ENCODE peak calls at places on chromosome 11, in six cellular contexts. M, B, T, R, G and F are unnamed samples.

GRCh38 chr11:106594751-106595351 is 423.4 kb downstream of the GUCY1A2 start:
- DNase-seq in T (no peak), G (no peak), R (no peak), M (no peak), B (peak), F (no peak)

GRCh38 chr11:119572481-119573424 is 149.8 kb upstream of the THY1 start:
- DNase-seq in B (no peak), T (no peak), G (no peak), R (no peak), M (peak), F (no peak)

GRCh38 chr11:70522613-70523311 is 124.4 kb downstream of the CTTN start:
- DNase-seq in M (no peak), G (no peak), B (no peak), R (no peak), T (peak), F (no peak)

GRCh38 chr11:121426476-121427454 is 25.3 kb upstream of the SORL1 start:
- DNase-seq in T (peak), G (peak), B (no peak), R (no peak), M (no peak), F (no peak)

GRCh38 chr11:46930089-46930488 is 6.5 kb upstream of the CSTPP1 start:
- DNase-seq in M (peak), G (no peak), T (no peak), R (peak), B (peak), F (peak)

GRCh38 chr11:84247931-84248330 is 961.8 kb upstream of the CCDC90B start:
- DNase-seq in G (no peak), R (peak), M (no peak), T (no peak), B (no peak), F (peak)

GRCh38 chr11:65071907-65072630 is 11.8 kb downstream of the CDCA5 start:
- DNase-seq in M (no peak), B (no peak), T (no peak), R (no peak), G (no peak), F (no peak)

GRCh38 chr11:62400760-62401159 is 18.1 kb upstream of the SCGB1A1 start:
- DNase-seq in M (no peak), R (peak), B (peak), T (no peak), G (peak), F (peak)

GRCh38 chr11:93017821-93018690 is 48.6 kb downstream of the MTNR1B start:
- DNase-seq in M (peak), G (no peak), T (no peak), B (no peak), R (peak), F (peak)

GRCh38 chr11:111918390-111919256 is at the start of gene C11orf52:
- DNase-seq in M (peak), T (no peak), B (peak), R (peak), G (peak), F (no peak)

GRCh38 chr11:75626692-75627536 is 41.9 kb downstream of the MAP6 start:
- DNase-seq in T (no peak), M (no peak), B (peak), G (no peak), R (no peak), F (peak)

GRCh38 chr11:93532285-93532789 is 10.9 kb downstream of the SMCO4 start:
- DNase-seq in T (no peak), R (no peak), B (peak), G (no peak), M (no peak), F (peak)

GRCh38 chr11:16126361-16126760 is 230.0 kb downstream of the SOX6 start:
- DNase-seq in M (peak), B (peak), T (no peak), G (no peak), R (peak), F (no peak)

GRCh38 chr11:62889126-62889483 is 8.4 kb downstream of the SLC3A2 start:
- DNase-seq in G (no peak), B (no peak), T (no peak), M (no peak), R (no peak), F (no peak)

GRCh38 chr11:59776210-59777066 is 21.3 kb downstream of the STX3 start:
- DNase-seq in G (peak), T (no peak), R (peak), B (peak), M (peak), F (peak)

DNA sequence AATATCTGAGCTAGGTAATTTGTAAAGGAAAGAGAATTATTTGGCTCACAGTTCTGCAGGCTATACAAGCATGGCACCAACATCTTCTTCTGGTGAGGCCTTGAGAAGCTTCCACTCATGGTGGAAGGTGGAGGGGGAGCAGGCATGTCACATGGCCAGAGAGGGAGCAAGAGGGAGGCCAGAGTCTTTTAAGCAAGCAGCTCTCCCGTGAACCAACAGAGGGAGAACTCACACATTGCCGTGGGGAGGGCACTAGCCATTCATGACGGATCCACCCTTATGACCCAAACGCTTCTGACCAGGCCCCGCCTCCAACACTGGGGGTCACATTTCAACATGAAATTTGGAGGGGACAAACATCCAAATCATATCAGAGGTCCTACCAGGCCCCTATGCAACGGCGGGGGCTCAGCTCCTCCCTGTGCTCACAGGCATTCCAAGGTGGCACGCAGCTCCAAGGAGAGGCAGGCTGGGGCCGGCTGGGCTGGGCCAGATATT is 4.6 kb downstream of the C11orf96 start:
- DNase-seq in T (no peak), M (peak), G (no peak), R (peak), B (peak), F (peak)
- TF ChIP-seq CTCF in T (peak), M (peak), G (no peak), R (peak), B (peak), F (peak)

DNA sequence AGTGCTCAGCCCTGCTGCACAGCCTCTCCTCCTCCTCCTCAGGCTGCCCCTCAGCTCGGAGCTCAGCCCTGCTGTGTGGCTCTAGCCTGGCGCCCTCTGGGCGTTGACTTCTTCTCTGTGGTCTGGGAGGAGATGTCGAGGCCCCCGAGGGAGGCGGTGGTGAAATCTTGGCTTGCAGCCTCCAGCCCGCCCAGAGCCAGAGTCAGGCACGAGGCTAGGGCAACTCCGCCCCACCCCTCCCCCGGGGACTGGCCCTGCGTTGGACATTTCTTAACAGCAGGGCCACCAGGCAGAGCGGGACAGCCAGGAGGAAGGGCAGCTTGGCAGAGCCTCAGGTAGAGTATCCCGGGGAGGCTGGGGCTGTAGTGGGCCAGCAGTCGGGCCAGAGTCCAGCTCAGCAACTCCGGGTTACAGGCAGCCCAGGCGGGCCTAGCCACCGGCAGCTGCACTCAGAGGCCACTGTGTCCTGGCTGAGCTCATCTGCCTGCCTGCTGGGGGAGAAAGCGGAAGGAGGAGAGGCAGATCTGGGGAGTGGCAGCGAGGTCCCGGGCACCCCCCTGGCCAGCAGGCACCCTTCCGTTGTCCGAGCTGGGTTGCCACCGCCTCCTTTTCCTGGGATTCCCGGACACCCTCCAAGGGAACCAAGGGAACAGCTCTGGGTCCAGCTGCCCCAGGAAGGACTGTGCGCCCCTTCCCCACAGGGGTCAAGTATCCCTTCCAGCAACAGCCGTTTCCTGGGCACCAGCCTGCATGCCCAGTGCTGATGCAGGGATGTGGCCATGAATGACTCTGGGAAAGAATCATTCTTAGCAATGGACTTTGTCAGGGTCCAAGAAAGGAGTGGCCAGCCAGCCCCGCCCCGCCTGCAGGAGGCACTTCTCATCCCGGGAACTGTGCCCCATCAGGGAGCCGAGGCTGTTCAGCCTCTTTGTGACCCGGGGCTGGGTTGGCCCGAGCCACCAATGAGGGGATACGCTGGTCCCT is at the start of gene ALDH3B1:
- DNase-seq in T (no peak), G (peak), M (peak), B (peak), R (peak), F (peak)
- TF ChIP-seq CTCF in T (no peak), G (no peak), M (no peak), B (peak), R (no peak), F (no peak)

DNA sequence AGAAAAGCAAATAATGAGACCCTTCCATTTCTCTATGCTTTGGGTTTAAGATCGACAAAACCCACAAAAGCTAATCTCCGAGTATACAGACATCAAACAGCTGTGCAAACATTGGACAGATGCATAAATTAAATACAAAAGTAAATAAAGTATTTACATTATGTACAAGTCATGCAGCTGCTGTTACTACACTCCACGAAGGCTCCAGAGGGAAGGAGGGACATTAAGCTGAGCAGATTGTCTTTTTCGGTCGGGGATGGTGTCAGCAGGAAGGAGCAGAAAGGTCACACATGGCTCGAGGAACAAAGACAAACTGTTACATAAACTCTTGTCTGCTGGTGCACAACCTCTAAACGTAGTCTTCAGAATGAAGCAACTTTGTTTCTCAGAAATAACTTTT is 88.8 kb upstream of the BARX2 start:
- DNase-seq in B (peak), M (no peak), T (no peak), G (no peak), R (no peak), F (no peak)
- TF ChIP-seq CTCF in B (no peak), M (no peak), T (no peak), G (no peak), R (no peak), F (no peak)

DNA sequence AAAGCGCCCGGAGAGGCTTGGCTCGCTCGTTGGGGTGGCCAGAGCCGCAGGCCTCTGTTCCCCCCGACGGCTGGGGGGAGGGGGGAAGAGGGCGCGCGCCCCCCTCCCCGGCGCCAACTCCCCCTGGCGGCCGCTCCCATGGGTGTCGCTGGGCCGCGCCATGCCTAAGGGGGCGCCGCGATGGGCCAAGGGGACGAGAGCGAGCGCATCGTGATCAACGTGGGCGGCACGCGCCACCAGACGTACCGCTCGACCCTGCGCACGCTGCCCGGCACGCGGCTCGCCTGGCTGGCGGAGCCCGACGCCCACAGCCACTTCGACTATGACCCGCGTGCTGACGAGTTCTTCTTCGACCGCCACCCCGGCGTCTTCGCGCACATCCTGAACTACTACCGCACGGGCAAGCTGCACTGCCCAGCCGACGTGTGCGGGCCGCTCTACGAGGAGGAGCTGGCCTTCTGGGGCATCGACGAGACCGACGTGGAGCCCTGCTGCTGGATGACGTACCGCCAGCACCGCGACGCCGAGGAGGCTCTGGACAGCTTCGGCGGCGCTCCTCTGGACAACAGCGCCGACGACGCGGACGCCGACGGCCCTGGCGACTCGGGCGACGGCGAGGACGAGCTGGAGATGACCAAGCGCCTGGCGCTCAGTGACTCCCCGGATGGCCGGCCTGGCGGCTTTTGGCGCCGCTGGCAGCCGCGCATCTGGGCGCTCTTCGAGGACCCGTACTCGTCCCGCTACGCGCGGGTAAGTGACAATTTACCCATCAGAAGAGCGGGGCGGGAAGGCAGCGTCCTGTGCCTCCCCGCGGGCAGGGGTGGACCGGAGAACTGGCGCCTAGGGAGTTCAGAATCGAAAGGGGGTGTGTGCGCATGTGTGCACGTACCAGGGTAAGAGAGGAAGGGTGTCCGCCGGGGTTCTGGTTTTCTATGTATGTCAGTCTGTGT is 1.5 kb downstream of the KCNC1 start:
- DNase-seq in B (no peak), T (peak), M (no peak), G (no peak), R (no peak), F (no peak)
- TF ChIP-seq CTCF in B (peak), T (peak), M (no peak), G (no peak), R (no peak), F (no peak)

GRCh38 chr11:76860539-76861475 is at the start of gene ACER3:
- DNase-seq in G (peak), T (peak), M (peak), R (peak), B (peak), F (peak)
- TF ChIP-seq CTCF in G (no peak), T (peak), M (no peak), R (peak), B (peak), F (peak)

GRCh38 chr11:115132829-115133228 is 371.4 kb downstream of the CADM1 start:
- DNase-seq in M (peak), G (no peak), T (no peak), B (no peak), R (no peak), F (no peak)
- TF ChIP-seq CTCF in M (no peak), G (no peak), T (peak), B (no peak), R (no peak), F (no peak)

DNA sequence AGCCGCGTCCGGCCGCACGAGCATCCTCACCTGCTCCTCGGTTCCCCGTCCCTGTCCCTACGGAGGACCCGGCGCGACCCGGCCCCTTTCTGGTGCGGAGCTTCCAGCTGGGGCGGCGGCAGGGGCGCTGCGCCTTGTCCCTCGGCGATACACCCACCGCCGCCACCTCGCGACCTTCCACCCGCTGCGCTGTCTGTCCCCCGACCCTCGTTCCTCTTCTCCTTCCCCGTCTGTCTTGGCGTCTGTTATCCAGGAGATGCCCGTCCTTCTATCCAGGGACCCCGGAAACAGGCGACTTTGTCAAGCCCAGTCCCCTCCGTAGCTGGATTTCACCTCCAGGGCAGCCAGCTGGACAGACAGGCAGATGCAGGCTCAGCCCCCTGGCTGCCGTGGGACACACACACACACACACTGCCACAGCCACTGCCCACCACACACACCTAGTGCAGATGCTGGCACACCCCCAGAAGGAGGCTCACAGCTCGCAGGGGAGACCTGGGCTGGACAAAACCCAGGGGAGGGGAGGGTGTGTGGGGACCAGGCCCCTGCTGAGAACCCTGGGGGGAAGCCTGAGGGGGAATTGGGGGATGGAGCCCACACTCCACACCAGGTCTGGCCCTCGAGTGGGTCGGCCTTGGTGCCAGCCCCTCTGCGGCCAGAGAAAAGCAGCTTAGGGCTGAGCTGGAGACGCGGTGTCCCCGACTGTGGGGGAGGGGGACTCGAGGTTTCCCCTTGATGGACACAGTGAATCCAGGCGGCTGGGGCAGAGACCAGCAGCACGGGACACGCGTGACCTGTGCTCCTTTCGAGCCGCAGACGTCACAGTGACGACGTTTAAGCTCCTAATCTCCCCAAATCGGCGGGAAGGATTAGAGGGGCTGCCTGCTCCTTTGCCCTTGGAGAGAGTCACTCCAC is 781 bp downstream of the DRD4 start:
- DNase-seq in T (no peak), G (no peak), B (no peak), R (no peak), M (no peak), F (no peak)
- TF ChIP-seq CTCF in T (no peak), G (no peak), B (no peak), R (no peak), M (no peak), F (no peak)

GRCh38 chr11:64034411-64034811 is 1.3 kb upstream of the FLRT1 start:
- DNase-seq in G (no peak), M (no peak), B (no peak), R (no peak), T (no peak), F (no peak)
- TF ChIP-seq CTCF in G (no peak), M (no peak), B (no peak), R (no peak), T (no peak), F (no peak)

DNA sequence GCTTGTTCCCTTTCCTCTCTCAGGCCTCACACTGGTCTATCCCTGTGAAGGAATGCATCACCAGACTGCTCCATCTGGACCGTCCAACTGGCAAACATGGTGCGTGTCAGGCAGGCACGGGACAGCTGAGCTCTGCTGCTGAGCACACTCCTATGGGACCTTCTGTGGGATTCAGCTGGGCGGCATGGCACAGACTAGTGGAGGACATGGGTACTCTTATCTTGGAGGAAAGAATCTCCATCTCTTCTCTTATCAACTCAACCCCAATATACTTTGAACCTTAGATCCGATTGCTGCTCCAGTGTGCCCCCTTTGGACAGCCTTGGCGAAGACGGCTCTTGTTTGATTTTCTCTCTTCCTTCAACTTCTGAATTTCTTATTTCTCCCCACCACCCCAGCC is 593.6 kb downstream of the ETS1 start:
- DNase-seq in M (no peak), R (no peak), G (no peak), B (no peak), T (no peak), F (no peak)
- TF ChIP-seq CTCF in M (no peak), R (no peak), G (no peak), B (no peak), T (no peak), F (peak)